ENCODE peak calls at places on chromosomes 4 and X, in five cellular contexts. J is upper lobe of left lung, H is lower lobe of right lung, U is IMR-90, F is psoas muscle. M is an unnamed sample.

GRCh38 chrX:53251307-53251706 is 26.3 kb upstream of the KDM5C start:
- DNase-seq in J (no peak), H (no peak), U (peak; percentile 55), F (no peak), M (no peak)

GRCh38 chrX:153828308-153828707 is 2.0 kb downstream of the PDZD4 start:
- DNase-seq in J (no peak), H (no peak), U (no peak), F (no peak), M (peak; percentile 63)

GRCh38 chr4:113828712-113829111 is 67.2 kb upstream of the CAMK2D start:
- DNase-seq in J (no peak), H (no peak), U (peak; percentile 49), F (no peak), M (no peak)

GRCh38 chr4:184751585-184751956 is 17.7 kb upstream of the CENPU start:
- DNase-seq in J (no peak), H (no peak), U (no peak), F (no peak), M (no peak)

GRCh38 chrX:65679071-65679540 is 11.7 kb downstream of the MSN start:
- DNase-seq in J (no peak), H (no peak), U (peak; percentile 72), F (peak; percentile 14), M (no peak)

GRCh38 chr4:37245391-37245954 is 930 bp downstream of the NWD2 start:
- DNase-seq in J (peak; percentile 30), H (peak; percentile 29), U (no peak), F (no peak), M (no peak)

GRCh38 chr4:102429553-102429952 is 71.6 kb upstream of the NFKB1 start:
- DNase-seq in J (no peak), H (no peak), U (peak; percentile 75), F (no peak), M (no peak)

GRCh38 chr4:153083447-153083921 is 120.8 kb upstream of the TRIM2 start:
- DNase-seq in J (no peak), H (no peak), U (peak; percentile 78), F (no peak), M (no peak)

GRCh38 chr4:140004580-140005314 is 149.2 kb downstream of the MAML3 start:
- DNase-seq in J (peak; percentile 66), H (peak; percentile 51), U (peak; percentile 51), F (peak; percentile 59), M (peak; percentile 61)

GRCh38 chrX:10800776-10801175 is 180.4 kb upstream of the MID1 start:
- DNase-seq in J (no peak), H (no peak), U (no peak), F (no peak), M (no peak)

GRCh38 chr4:2268357-2269205 is 6.7 kb upstream of the MXD4 start:
- DNase-seq in J (peak; percentile 75), H (no peak), U (no peak), F (peak; percentile 13), M (no peak)

GRCh38 chr4:8021796-8022195 is 82.1 kb upstream of the AFAP1 start:
- DNase-seq in J (no peak), H (no peak), U (no peak), F (no peak), M (no peak)
- H3K27me3 ChIP-seq in J (no peaks in the 10 kb centered on the region), H (no peaks in the 10 kb centered on the region), U (peaks cover 63% of the 10 kb centered on the region), F (no peaks in the 10 kb centered on the region), M (no peaks in the 10 kb centered on the region)

GRCh38 chr4:128604204-128604603 is 205.3 kb upstream of the JADE1 start:
- DNase-seq in J (no peak), H (no peak), U (no peak), F (no peak), M (no peak)

GRCh38 chr4:128601992-128602695 is 207.4 kb upstream of the JADE1 start:
- DNase-seq in J (no peak), H (no peak), U (peak; percentile 31), F (no peak), M (no peak)

GRCh38 chr4:128604840-128605239 is 204.7 kb upstream of the JADE1 start:
- DNase-seq in J (no peak), H (no peak), U (peak; percentile 47), F (no peak), M (no peak)

GRCh38 chr4:128608006-128608405 is 201.5 kb upstream of the JADE1 start:
- DNase-seq in J (no peak), H (no peak), U (no peak), F (no peak), M (no peak)

DNA sequence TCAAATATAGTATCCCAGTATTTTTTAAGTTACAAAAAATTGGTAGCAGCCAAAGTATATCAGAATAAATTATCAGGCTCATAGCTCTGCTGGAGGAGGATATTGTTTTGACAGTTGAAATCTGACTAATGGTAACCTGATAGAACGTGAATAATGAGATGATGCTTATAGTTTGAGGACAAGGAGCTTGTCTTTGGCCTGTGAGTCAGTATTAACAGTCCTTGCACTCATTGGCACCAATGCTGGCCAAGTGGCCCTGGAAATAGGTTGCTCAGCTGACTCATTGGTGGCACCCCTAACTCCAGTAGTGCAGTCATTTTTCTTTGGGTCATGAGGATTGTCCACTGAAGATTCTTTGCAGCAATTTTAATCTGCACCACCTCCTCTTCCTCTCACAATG is 203.3 kb upstream of the JADE1 start:
- DNase-seq in J (no peak), H (no peak), U (peak; percentile 79), F (peak; percentile 31), M (no peak)
- H3K27ac ChIP-seq in J (no peak overlapping the region), H (no peak overlapping the region), U (no peak overlapping the region), F (peak overlapping the region; percentile 52), M (no peak overlapping the region)

DNA sequence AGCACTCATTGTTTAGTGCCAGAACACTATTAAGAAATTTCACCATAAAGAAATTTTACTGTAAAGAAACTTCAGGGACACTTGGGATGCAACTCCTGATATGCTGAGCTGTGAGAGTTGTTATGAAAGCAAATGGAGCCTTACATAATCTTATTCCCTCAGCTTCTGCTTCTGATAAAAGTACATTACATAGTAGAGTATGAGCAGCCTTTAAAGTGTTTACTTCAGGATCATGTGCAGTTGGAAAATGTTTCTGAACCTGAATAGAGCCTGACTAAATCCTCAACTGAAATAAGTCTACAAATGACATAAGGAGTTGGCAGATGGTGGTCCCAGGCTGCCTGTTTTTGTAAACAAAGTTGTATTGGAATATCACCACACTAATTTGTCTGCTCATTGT is 19.3 kb downstream of the RASSF6 start:
- DNase-seq in J (no peak), H (no peak), U (peak; percentile 39), F (no peak), M (no peak)
- H3K4me1 ChIP-seq in J (no peaks in the 10 kb centered on the region), H (peaks cover 5% of the 10 kb centered on the region), U (peaks cover 8% of the 10 kb centered on the region), F (no peaks in the 10 kb centered on the region), M (no peaks in the 10 kb centered on the region)

GRCh38 chr4:55973650-55974049 is 24.9 kb downstream of the CEP135 start:
- DNase-seq in J (no peak), H (no peak), U (no peak), F (no peak), M (no peak)

GRCh38 chr4:55980725-55981124 is 32.0 kb downstream of the CEP135 start:
- DNase-seq in J (no peak), H (no peak), U (no peak), F (no peak), M (no peak)

GRCh38 chr4:55979562-55979961 is 30.8 kb downstream of the CEP135 start:
- DNase-seq in J (no peak), H (no peak), U (no peak), F (no peak), M (no peak)
- H3K27me3 ChIP-seq in J (no peaks in the 10 kb centered on the region), H (no peaks in the 10 kb centered on the region), U (no peaks in the 10 kb centered on the region), F (no peaks in the 10 kb centered on the region), M (no peaks in the 10 kb centered on the region)

M was measured in aorta.